ENCODE peak calls at places on chromosomes 6 and 20, in ten cellular contexts. W is dermis blood vessel endothelial cell; S is right lobe of liver; H is HEK293T; Z is esophagus muscularis mucosa; E is stimulated activated CD8-positive, alpha-beta memory T cell treated with anti-CD3 and anti-CD28 coated beads, Interleukin-4, amount 100 ng/mL, for 24 hours; V is activated CD8-positive, alpha-beta T cell treated with anti-CD3 and anti-CD28 coated beads for 36 hours; F is activated T-cell treated with anti-CD3 and anti-CD28 coated beads for 1 hour; U is neural progenitor cell; Q is non-pigmented ciliary epithelial cell. X is an unnamed sample.

GRCh38 chr6:9516207-9516606 is 898.7 kb downstream of the TFAP2A start:
- DNase-seq in W (no peak), S (no peak), H (peak; percentile 9), Z (no peak), E (no peak), V (no peak), F (no peak), U (peak; percentile 53), Q (no peak), X (peak; percentile 17)

GRCh38 chr6:37819802-37820712 is 530 bp downstream of the ZFAND3 start:
- DNase-seq in W (peak; percentile 82), S (peak; percentile 73), H (peak; percentile 23), Z (no peak), E (peak; percentile 33), V (peak; percentile 70), F (peak; percentile 15), U (peak; percentile 37), Q (no peak), X (peak; percentile 43)

GRCh38 chr6:149476789-149477455 is 7.9 kb downstream of the ZC3H12D start:
- DNase-seq in W (no peak), S (no peak), H (no peak), Z (no peak), E (no peak), V (no peak), F (no peak), U (no peak), Q (no peak), X (no peak)

GRCh38 chr20:52760791-52761190 is 211.4 kb upstream of the TSHZ2 start:
- DNase-seq in W (no peak), S (no peak), H (no peak), Z (no peak), E (no peak), V (no peak), F (no peak), U (no peak), Q (no peak), X (no peak)

GRCh38 chr20:64255361-64256281 is at the start of gene PCMTD2:
- DNase-seq in W (peak; percentile 87), S (peak; percentile 81), H (peak; percentile 97), Z (peak; percentile 94), E (peak; percentile 76), V (peak; percentile 89), F (peak; percentile 84), U (peak; percentile 95), Q (no peak), X (peak; percentile 100)

GRCh38 chr6:118012944-118013343 is 105.9 kb downstream of the SLC35F1 start:
- DNase-seq in W (no peak), S (no peak), H (no peak), Z (no peak), E (no peak), V (no peak), F (no peak), U (no peak), Q (no peak), X (no peak)

GRCh38 chr6:122736166-122736565 is 43.4 kb upstream of the FABP7 start:
- DNase-seq in W (no peak), S (no peak), H (peak; percentile 24), Z (no peak), E (no peak), V (no peak), F (no peak), U (no peak), Q (no peak), X (no peak)

GRCh38 chr6:102356170-102356569 is 962.7 kb downstream of the GRIK2 start:
- DNase-seq in W (no peak), S (no peak), H (no peak), Z (no peak), E (no peak), V (no peak), F (no peak), U (no peak), Q (no peak), X (no peak)

GRCh38 chr20:10668677-10669368 is 5.0 kb downstream of the JAG1 start:
- DNase-seq in W (no peak), S (no peak), H (no peak), Z (no peak), E (no peak), V (no peak), F (no peak), U (no peak), Q (no peak), X (no peak)

GRCh38 chr6:41965429-41966213 is 24.0 kb upstream of the CCND3 start:
- DNase-seq in W (peak; percentile 72), S (peak; percentile 37), H (no peak), Z (no peak), E (no peak), V (no peak), F (no peak), U (peak; percentile 90), Q (no peak), X (peak; percentile 79)

GRCh38 chr6:72363844-72364740 is 257.8 kb upstream of the KCNQ5 start:
- DNase-seq in W (peak; percentile 83), S (no peak), H (no peak), Z (no peak), E (no peak), V (no peak), F (no peak), U (no peak), Q (peak; percentile 92), X (peak; percentile 13)

GRCh38 chr6:56345539-56346090 is 98.2 kb upstream of the COL21A1 start:
- DNase-seq in W (no peak), S (no peak), H (no peak), Z (no peak), E (no peak), V (no peak), F (no peak), U (no peak), Q (no peak), X (no peak)

GRCh38 chr20:21396045-21396893 is 1.1 kb downstream of the NKX2-4 start:
- DNase-seq in W (peak; percentile 29), S (no peak), H (no peak), Z (no peak), E (no peak), V (no peak), F (no peak), U (peak; percentile 64), Q (no peak), X (peak; percentile 47)

GRCh38 chr20:13009682-13010406 is 1.1 kb downstream of the SPTLC3 start:
- DNase-seq in W (peak; percentile 56), S (no peak), H (no peak), Z (no peak), E (no peak), V (peak; percentile 26), F (no peak), U (no peak), Q (peak; percentile 76), X (no peak)

GRCh38 chr6:132126150-132126549 is 175.0 kb upstream of the CCN2 start:
- DNase-seq in W (no peak), S (no peak), H (no peak), Z (no peak), E (no peak), V (no peak), F (no peak), U (no peak), Q (no peak), X (no peak)

GRCh38 chr20:46353506-46354206 is 45.4 kb upstream of the CDH22 start:
- DNase-seq in W (no peak), S (no peak), H (no peak), Z (no peak), E (no peak), V (no peak), F (no peak), U (no peak), Q (no peak), X (no peak)

GRCh38 chr6:54810182-54810581 is 36.4 kb upstream of the FAM83B start:
- DNase-seq in W (no peak), S (no peak), H (no peak), Z (no peak), E (no peak), V (no peak), F (no peak), U (no peak), Q (no peak), X (no peak)

GRCh38 chr6:156994215-156995076 is 217.3 kb downstream of the ARID1B start:
- DNase-seq in W (peak; percentile 59), S (no peak), H (peak; percentile 31), Z (no peak), E (no peak), V (no peak), F (no peak), U (no peak), Q (no peak), X (no peak)

GRCh38 chr6:169885831-169886230 is 134.4 kb downstream of the ERMARD start:
- DNase-seq in W (no peak), S (no peak), H (no peak), Z (no peak), E (no peak), V (no peak), F (no peak), U (no peak), Q (no peak), X (no peak)